ENCODE peak calls at places on chromosomes 13 and 19, in five cellular contexts. One of them, this sample, is unnamed.

GRCh38 chr19:49684251-49684982 is 5.0 kb upstream of the ADM5 start:
- DNase-seq in SK-N-SH: peak; percentile 68
- DNase-seq in tibial nerve: no peak
- DNase-seq in stomach: no peak
- DNase-seq in transverse colon: no peak
- DNase-seq in this sample: no peak

GRCh38 chr19:8887364-8887763 is 55.2 kb downstream of the MBD3L1 start:
- DNase-seq in SK-N-SH: no peak
- DNase-seq in tibial nerve: no peak
- DNase-seq in stomach: no peak
- DNase-seq in transverse colon: no peak
- DNase-seq in this sample: no peak

GRCh38 chr13:40801255-40802217 is 12.1 kb downstream of the SLC25A15 start:
- DNase-seq in SK-N-SH: no peak
- DNase-seq in tibial nerve: no peak
- DNase-seq in stomach: no peak
- DNase-seq in transverse colon: peak; percentile 37
- DNase-seq in this sample: no peak

GRCh38 chr13:87666826-87667225 is 4.3 kb upstream of the SLITRK5 start:
- DNase-seq in SK-N-SH: no peak
- DNase-seq in tibial nerve: no peak
- DNase-seq in stomach: no peak
- DNase-seq in transverse colon: no peak
- DNase-seq in this sample: no peak

GRCh38 chr19:49793561-49793840 is 19.6 kb downstream of the FUZ start:
- DNase-seq in SK-N-SH: no peak
- DNase-seq in tibial nerve: no peak
- DNase-seq in stomach: no peak
- DNase-seq in transverse colon: no peak
- DNase-seq in this sample: no peak

GRCh38 chr13:40064154-40064713 is 408.8 kb downstream of the COG6 start:
- DNase-seq in SK-N-SH: no peak
- DNase-seq in tibial nerve: no peak
- DNase-seq in stomach: no peak
- DNase-seq in transverse colon: no peak
- DNase-seq in this sample: no peak

GRCh38 chr13:112740502-112741131 is 50.8 kb downstream of the ATP11A start:
- DNase-seq in SK-N-SH: no peak
- DNase-seq in tibial nerve: peak; percentile 86
- DNase-seq in stomach: peak; percentile 45
- DNase-seq in transverse colon: peak; percentile 50
- DNase-seq in this sample: peak; percentile 79

GRCh38 chr19:3047307-3048189 is 14.7 kb downstream of the TLE5 start:
- DNase-seq in SK-N-SH: peak; percentile 67
- DNase-seq in tibial nerve: peak; percentile 93
- DNase-seq in stomach: peak; percentile 87
- DNase-seq in transverse colon: peak; percentile 92
- DNase-seq in this sample: peak; percentile 97

GRCh38 chr13:24356837-24357236 is 47.5 kb downstream of the C1QTNF9 start:
- DNase-seq in SK-N-SH: no peak
- DNase-seq in tibial nerve: no peak
- DNase-seq in stomach: no peak
- DNase-seq in transverse colon: no peak
- DNase-seq in this sample: no peak

GRCh38 chr19:38455031-38455430 is 21.5 kb downstream of the RYR1 start:
- DNase-seq in SK-N-SH: no peak
- DNase-seq in tibial nerve: no peak
- DNase-seq in stomach: no peak
- DNase-seq in transverse colon: no peak
- DNase-seq in this sample: no peak

GRCh38 chr19:19661675-19662251 is 1.7 kb downstream of the ATP13A1 start:
- DNase-seq in SK-N-SH: peak; percentile 60
- DNase-seq in tibial nerve: no peak
- DNase-seq in stomach: no peak
- DNase-seq in transverse colon: peak; percentile 45
- DNase-seq in this sample: no peak

GRCh38 chr19:13132471-13133166 is 14.6 kb downstream of the NACC1 start:
- DNase-seq in SK-N-SH: no peak
- DNase-seq in tibial nerve: no peak
- DNase-seq in stomach: no peak
- DNase-seq in transverse colon: no peak
- DNase-seq in this sample: no peak

GRCh38 chr19:30871979-30872378 is 477.3 kb downstream of the TSHZ3 start:
- DNase-seq in SK-N-SH: no peak
- DNase-seq in tibial nerve: no peak
- DNase-seq in stomach: no peak
- DNase-seq in transverse colon: no peak
- DNase-seq in this sample: no peak

GRCh38 chr19:10339380-10339960 is at the start of gene ICAM3:
- DNase-seq in SK-N-SH: no peak
- DNase-seq in tibial nerve: no peak
- DNase-seq in stomach: peak; percentile 36
- DNase-seq in transverse colon: peak; percentile 58
- DNase-seq in this sample: no peak

GRCh38 chr19:5586300-5587070 is 18.7 kb upstream of the TINCR start:
- DNase-seq in SK-N-SH: no peak
- DNase-seq in tibial nerve: no peak
- DNase-seq in stomach: no peak
- DNase-seq in transverse colon: no peak
- DNase-seq in this sample: no peak

GRCh38 chr19:418761-419632 is 10.1 kb upstream of the C2CD4C start:
- DNase-seq in SK-N-SH: no peak
- DNase-seq in tibial nerve: no peak
- DNase-seq in stomach: no peak
- DNase-seq in transverse colon: no peak
- DNase-seq in this sample: no peak

GRCh38 chr13:55999709-56000108 is 1141.0 kb upstream of the PRR20A start:
- DNase-seq in SK-N-SH: no peak
- DNase-seq in tibial nerve: no peak
- DNase-seq in stomach: no peak
- DNase-seq in transverse colon: no peak
- DNase-seq in this sample: no peak

GRCh38 chr13:87498681-87499080 is 172.5 kb upstream of the SLITRK5 start:
- DNase-seq in SK-N-SH: no peak
- DNase-seq in tibial nerve: no peak
- DNase-seq in stomach: no peak
- DNase-seq in transverse colon: no peak
- DNase-seq in this sample: no peak

GRCh38 chr13:64531400-64531799 is 2698.7 kb downstream of the PCDH9 start:
- DNase-seq in SK-N-SH: no peak
- DNase-seq in tibial nerve: no peak
- DNase-seq in stomach: no peak
- DNase-seq in transverse colon: no peak
- DNase-seq in this sample: no peak

GRCh38 chr19:50510121-50510670 is 795 bp downstream of the JOSD2 start:
- DNase-seq in SK-N-SH: peak; percentile 76
- DNase-seq in tibial nerve: no peak
- DNase-seq in stomach: no peak
- DNase-seq in transverse colon: no peak
- DNase-seq in this sample: no peak

GRCh38 chr19:16033136-16033530 is 43.2 kb upstream of the TPM4 start:
- DNase-seq in SK-N-SH: no peak
- DNase-seq in tibial nerve: no peak
- DNase-seq in stomach: peak; percentile 1
- DNase-seq in transverse colon: no peak
- DNase-seq in this sample: no peak

GRCh38 chr19:34335914-34336313 is 29.1 kb upstream of the GPI start:
- DNase-seq in SK-N-SH: no peak
- DNase-seq in tibial nerve: no peak
- DNase-seq in stomach: no peak
- DNase-seq in transverse colon: no peak
- DNase-seq in this sample: no peak

GRCh38 chr13:25738342-25738771 is 313.5 kb downstream of the SHISA2 start:
- DNase-seq in SK-N-SH: peak; percentile 34
- DNase-seq in tibial nerve: no peak
- DNase-seq in stomach: peak; percentile 37
- DNase-seq in transverse colon: no peak
- DNase-seq in this sample: no peak

GRCh38 chr19:39398297-39398864 is 7.2 kb downstream of the MED29 start:
- DNase-seq in SK-N-SH: no peak
- DNase-seq in tibial nerve: peak; percentile 72
- DNase-seq in stomach: peak; percentile 73
- DNase-seq in transverse colon: peak; percentile 89
- DNase-seq in this sample: peak; percentile 90

GRCh38 chr13:44313674-44314073 is 60.0 kb upstream of the SERP2 start:
- DNase-seq in SK-N-SH: no peak
- DNase-seq in tibial nerve: no peak
- DNase-seq in stomach: no peak
- DNase-seq in transverse colon: no peak
- DNase-seq in this sample: no peak

GRCh38 chr13:26838821-26839220 is 78.2 kb upstream of the GPR12 start:
- DNase-seq in SK-N-SH: no peak
- DNase-seq in tibial nerve: no peak
- DNase-seq in stomach: no peak
- DNase-seq in transverse colon: no peak
- DNase-seq in this sample: no peak

GRCh38 chr13:26837102-26837501 is 76.5 kb upstream of the GPR12 start:
- DNase-seq in SK-N-SH: no peak
- DNase-seq in tibial nerve: no peak
- DNase-seq in stomach: no peak
- DNase-seq in transverse colon: no peak
- DNase-seq in this sample: no peak

GRCh38 chr13:26837997-26838396 is 77.4 kb upstream of the GPR12 start:
- DNase-seq in SK-N-SH: no peak
- DNase-seq in tibial nerve: no peak
- DNase-seq in stomach: no peak
- DNase-seq in transverse colon: no peak
- DNase-seq in this sample: no peak

DNA sequence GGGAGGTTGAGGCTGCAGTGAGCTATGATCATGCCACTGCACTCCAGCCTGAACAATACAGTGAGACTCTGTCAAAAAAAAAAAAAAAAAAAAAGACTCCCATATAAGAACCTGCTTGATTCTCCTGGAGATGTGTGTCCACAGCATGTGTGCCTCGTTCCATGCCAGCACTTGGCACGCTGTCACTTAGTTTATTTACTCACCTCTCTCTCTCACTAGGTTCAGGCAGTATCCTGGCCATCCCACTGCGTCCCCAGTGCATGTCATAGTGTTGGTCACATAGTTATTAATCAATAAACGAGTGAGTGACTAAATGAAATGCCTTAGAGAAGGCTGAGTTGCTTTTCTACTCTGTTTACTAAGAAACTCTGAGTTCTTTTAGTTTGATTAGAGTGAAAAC is 79.1 kb upstream of the GPR12 start:
- DNase-seq in SK-N-SH: no peak
- DNase-seq in tibial nerve: no peak
- DNase-seq in stomach: no peak
- DNase-seq in transverse colon: no peak
- DNase-seq in this sample: no peak
- TF ChIP-seq CTCF in SK-N-SH: no peak
- TF ChIP-seq CTCF in tibial nerve: no peak
- TF ChIP-seq CTCF in stomach: no peak
- TF ChIP-seq CTCF in transverse colon: no peak
- TF ChIP-seq CTCF in this sample: no peak

DNA sequence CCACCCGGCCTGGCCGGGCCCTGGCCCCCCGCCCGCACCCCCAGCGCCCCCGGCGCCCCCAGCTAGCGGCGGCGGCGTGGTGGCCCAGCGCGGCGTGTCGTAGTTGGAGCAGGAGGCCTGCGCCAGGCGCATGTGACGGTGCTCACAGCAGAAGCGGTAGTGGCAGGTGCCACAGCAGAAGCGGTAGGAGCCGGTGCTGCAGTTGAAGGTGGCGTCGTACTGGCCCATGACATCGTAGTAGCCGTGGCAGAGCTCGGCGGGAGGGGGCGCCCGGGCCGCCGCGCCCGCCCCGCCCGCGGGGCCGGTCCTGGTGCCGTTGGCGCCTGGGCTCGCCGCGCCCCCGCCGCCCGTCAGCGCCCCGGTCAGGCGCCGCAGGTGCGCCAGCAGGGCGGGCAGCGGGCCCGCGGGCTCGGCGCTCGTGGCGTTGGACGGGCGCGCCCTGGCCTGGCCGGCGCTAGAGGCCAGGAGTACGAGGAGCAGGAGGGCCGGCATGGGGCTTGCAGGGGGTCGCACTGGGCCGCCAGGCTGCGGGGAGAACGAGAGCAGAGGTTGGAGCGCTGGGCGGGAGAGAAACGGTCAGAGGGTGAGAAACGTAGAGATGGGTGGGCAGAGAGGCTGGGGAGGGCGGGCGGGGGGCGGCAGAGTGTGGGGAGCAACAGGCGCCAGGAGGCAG is 592 bp downstream of the SHISA7 start:
- DNase-seq in SK-N-SH: peak; percentile 59
- DNase-seq in tibial nerve: no peak
- DNase-seq in stomach: no peak
- DNase-seq in transverse colon: no peak
- DNase-seq in this sample: no peak
- H3K4me3 ChIP-seq in SK-N-SH: no peak overlapping the region
- H3K4me3 ChIP-seq in tibial nerve: no peak overlapping the region
- H3K4me3 ChIP-seq in stomach: peak overlapping the region; percentile 13
- H3K4me3 ChIP-seq in transverse colon: no peak overlapping the region
- H3K4me3 ChIP-seq in this sample: no peak overlapping the region

DNA sequence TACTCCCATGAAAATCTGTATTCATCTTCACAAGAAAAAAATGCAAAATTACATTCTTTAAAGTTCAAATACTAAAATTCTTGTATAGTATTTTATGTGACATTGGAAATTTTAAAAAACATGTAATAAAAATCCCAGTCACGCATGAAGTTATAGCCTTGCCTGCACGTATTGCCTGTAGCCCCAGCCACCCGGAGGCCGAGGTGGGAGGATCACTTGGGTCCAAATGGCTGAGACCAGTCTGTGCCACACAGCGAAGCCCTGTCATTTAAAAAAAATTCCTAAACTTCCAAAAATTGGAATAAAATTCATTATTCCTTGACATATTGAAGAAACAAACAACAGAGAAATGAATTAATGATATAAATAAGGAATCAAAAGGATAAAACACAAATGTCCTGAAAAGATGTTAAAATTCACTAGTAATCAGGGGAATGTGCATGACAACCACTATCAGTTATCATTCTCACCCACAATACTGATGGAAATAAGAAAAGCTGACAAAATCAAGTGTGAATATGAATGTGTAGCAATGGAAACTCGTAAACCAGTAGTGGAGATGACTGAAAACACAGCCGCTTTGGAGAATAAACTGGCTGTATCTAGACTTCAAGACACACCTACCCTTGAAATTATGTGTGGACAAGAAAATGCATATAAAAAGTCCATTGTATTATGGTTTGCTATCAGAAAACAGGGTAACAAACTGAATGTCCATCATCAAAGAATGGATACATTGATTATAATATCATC is 7.5 kb downstream of the CARD8 start:
- DNase-seq in SK-N-SH: no peak
- DNase-seq in tibial nerve: no peak
- DNase-seq in stomach: no peak
- DNase-seq in transverse colon: no peak
- DNase-seq in this sample: no peak
- H3K4me1 ChIP-seq in SK-N-SH: no peaks in the 10 kb centered on the region
- H3K4me1 ChIP-seq in tibial nerve: peaks cover under 1% of the 10 kb centered on the region
- H3K4me1 ChIP-seq in stomach: peaks cover 34% of the 10 kb centered on the region
- H3K4me1 ChIP-seq in transverse colon: peaks cover 10% of the 10 kb centered on the region
- H3K4me1 ChIP-seq in this sample: no peaks in the 10 kb centered on the region

DNA sequence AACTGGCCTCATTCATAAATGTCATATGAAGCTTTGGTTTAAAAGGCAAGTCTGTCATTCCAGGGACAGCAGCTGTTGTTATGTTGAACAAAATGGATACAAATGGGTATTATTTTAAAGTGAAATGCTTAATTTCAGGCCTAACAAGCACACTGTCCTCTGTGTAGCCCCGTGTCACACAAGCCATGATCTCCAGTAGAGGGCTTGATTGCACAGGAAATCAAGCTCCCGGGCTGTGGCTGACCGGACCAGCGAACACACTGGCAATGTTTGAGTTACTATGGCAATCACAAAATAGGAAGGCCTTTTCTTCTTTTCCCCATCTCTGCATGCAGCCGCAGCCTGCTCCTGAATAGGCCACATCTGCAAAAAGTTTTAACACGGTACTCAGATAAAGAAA is 64.0 kb upstream of the GSX1 start:
- DNase-seq in SK-N-SH: no peak
- DNase-seq in tibial nerve: no peak
- DNase-seq in stomach: no peak
- DNase-seq in transverse colon: no peak
- DNase-seq in this sample: no peak
- TF ChIP-seq CTCF in SK-N-SH: no peak
- TF ChIP-seq CTCF in tibial nerve: no peak
- TF ChIP-seq CTCF in stomach: no peak
- TF ChIP-seq CTCF in transverse colon: no peak
- TF ChIP-seq CTCF in this sample: no peak